ENCODE peak calls at places on chromosomes 12 and 14, in six cellular contexts. G, T, F, Y, K and P are unnamed samples.

GRCh38 chr14:85090681-85091080 is 439.3 kb upstream of the FLRT2 start:
- DNase-seq in G (no peak), T (no peak), F (no peak), Y (no peak), K (no peak), P (peak; percentile 61)

GRCh38 chr14:78974691-78975090 is 804.5 kb downstream of the NRXN3 start:
- DNase-seq in G (peak; percentile 85), T (no peak), F (no peak), Y (no peak), K (no peak), P (no peak)

GRCh38 chr12:69555461-69555860 is 29.8 kb upstream of the CCT2 start:
- DNase-seq in G (peak; percentile 85), T (no peak), F (peak; percentile 83), Y (no peak), K (no peak), P (peak; percentile 77)

GRCh38 chr12:54251667-54252284 is 28.1 kb downstream of the CBX5 start:
- DNase-seq in G (peak; percentile 42), T (no peak), F (peak; percentile 75), Y (no peak), K (peak; percentile 48), P (peak; percentile 84)

GRCh38 chr14:75453817-75454434 is 26.1 kb downstream of the JDP2 start:
- DNase-seq in G (no peak), T (no peak), F (no peak), Y (no peak), K (no peak), P (no peak)

GRCh38 chr12:56011509-56012090 is 9.2 kb upstream of the IKZF4 start:
- DNase-seq in G (no peak), T (no peak), F (no peak), Y (no peak), K (no peak), P (peak; percentile 17)

GRCh38 chr14:93986972-93987371 is 10.1 kb upstream of the CCDC197 start:
- DNase-seq in G (no peak), T (no peak), F (no peak), Y (no peak), K (no peak), P (no peak)

GRCh38 chr12:7542046-7542445 is 38.5 kb upstream of the CD163 start:
- DNase-seq in G (no peak), T (no peak), F (no peak), Y (no peak), K (no peak), P (no peak)

GRCh38 chr12:45671254-45671653 is 58.3 kb upstream of the ARID2 start:
- DNase-seq in G (peak; percentile 54), T (no peak), F (peak; percentile 38), Y (no peak), K (no peak), P (peak; percentile 46)

GRCh38 chr12:65208125-65208524 is 38.7 kb downstream of the LEMD3 start:
- DNase-seq in G (no peak), T (no peak), F (no peak), Y (no peak), K (no peak), P (no peak)

GRCh38 chr14:22524105-22524783 is 64.8 kb downstream of the DAD1 start:
- DNase-seq in G (no peak), T (no peak), F (no peak), Y (no peak), K (no peak), P (no peak)

GRCh38 chr14:100047600-100047999 is 17.6 kb upstream of the EVL start:
- DNase-seq in G (no peak), T (no peak), F (no peak), Y (no peak), K (no peak), P (no peak)

GRCh38 chr12:80814453-80814852 is 97.7 kb downstream of the MYF5 start:
- DNase-seq in G (no peak), T (no peak), F (no peak), Y (no peak), K (no peak), P (no peak)